ENCODE peak calls at places on chromosome 6, in four cellular contexts. J is A549, H is heart right ventricle, I is lower lobe of right lung. M is an unnamed sample.

GRCh38 chr6:53811082-53811481 is 16.3 kb downstream of the LRRC1 start:
- DNase-seq in J (no peak), I (peak), H (no peak), M (peak)

GRCh38 chr6:118660218-118660569 is 8.8 kb upstream of the CEP85L start:
- DNase-seq in J (no peak), H (no peak), I (no peak), M (peak)

GRCh38 chr6:7589221-7589620 is 777 bp upstream of the SNRNP48 start:
- DNase-seq in J (no peak), I (no peak), H (no peak), M (no peak)

GRCh38 chr6:4093288-4093687 is 14.4 kb upstream of the FAM217A start:
- DNase-seq in I (no peak), H (no peak), J (no peak), M (no peak)

GRCh38 chr6:52731719-52732118 is 31.6 kb downstream of the GSTA2 start:
- DNase-seq in I (no peak), H (no peak), J (no peak), M (no peak)

GRCh38 chr6:19866900-19867627 is 29.9 kb downstream of the ID4 start:
- DNase-seq in J (no peak), I (no peak), H (no peak), M (peak)

GRCh38 chr6:14380421-14380820 is 262.8 kb downstream of the CD83 start:
- DNase-seq in I (no peak), J (no peak), H (no peak), M (no peak)

GRCh38 chr6:143536866-143537691 is 25.6 kb upstream of the FUCA2 start:
- DNase-seq in I (peak), J (peak), H (peak), M (peak)

GRCh38 chr6:34894693-34895092 is 5.6 kb downstream of the ANKS1A start:
- DNase-seq in J (no peak), H (no peak), I (no peak), M (no peak)

GRCh38 chr6:84026721-84027164 is 6.8 kb upstream of the MRAP2 start:
- DNase-seq in H (no peak), I (no peak), J (peak), M (no peak)

GRCh38 chr6:26017567-26017966 is 55.0 kb downstream of the TRIM38 start:
- DNase-seq in I (peak), H (peak), J (no peak), M (peak)

GRCh38 chr6:636488-636887 is 20.4 kb downstream of the HUS1B start:
- DNase-seq in J (no peak), I (no peak), H (no peak), M (no peak)

GRCh38 chr6:161257778-161258457 is 15.9 kb downstream of the AGPAT4 start:
- DNase-seq in J (peak), I (no peak), H (no peak), M (no peak)

GRCh38 chr6:107786709-107787588 is 37.2 kb downstream of the SCML4 start:
- DNase-seq in H (no peak), J (no peak), I (no peak), M (no peak)

GRCh38 chr6:99789767-99790166 is 183.1 kb downstream of the PRDM13 start:
- DNase-seq in J (no peak), I (no peak), H (no peak), M (no peak)

GRCh38 chr6:169022079-169022478 is 231.6 kb downstream of the THBS2 start:
- DNase-seq in I (no peak), H (no peak), J (no peak), M (no peak)

DNA sequence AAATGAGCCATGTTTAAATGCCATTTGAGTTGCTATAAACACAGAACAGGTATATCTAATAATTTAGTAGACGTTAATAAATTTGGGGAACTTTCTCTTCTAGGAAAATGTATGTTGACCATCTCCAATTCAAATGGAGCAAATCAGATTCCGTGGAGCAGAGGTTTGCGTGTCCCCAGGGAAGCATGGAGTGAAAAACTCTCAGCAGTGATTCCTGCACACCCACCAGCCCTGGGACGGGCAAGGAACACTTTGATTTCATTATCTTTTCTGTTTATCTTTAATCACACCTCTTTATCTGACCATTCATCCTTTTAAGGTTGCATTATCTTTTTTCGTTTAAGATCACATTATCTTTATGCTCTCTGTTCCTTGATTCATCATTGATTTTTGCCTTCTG is 95.0 kb downstream of the RNASET2 start:
- DNase-seq in H (no peak), I (no peak), J (no peak), M (no peak)
- H3K4me3 ChIP-seq in H (no peak), I (no peak), J (no peak), M (no peak)

DNA sequence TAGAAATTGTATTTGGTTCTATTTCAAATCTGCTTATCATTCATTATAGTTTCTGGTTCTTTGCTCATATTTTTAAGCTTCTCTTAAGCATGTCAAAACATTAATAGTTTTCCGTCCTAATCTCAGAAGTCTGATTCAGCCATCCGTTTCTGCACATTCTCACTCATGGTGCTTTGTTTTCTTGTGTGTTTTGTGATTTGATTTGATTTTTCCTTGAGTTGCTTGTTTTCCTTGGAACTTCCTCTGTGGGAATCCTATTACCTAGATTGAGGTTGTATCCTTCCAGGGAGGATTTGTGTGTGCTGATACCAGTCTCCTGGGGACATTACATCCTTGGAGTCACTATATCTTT is 7.9 kb downstream of the SNX9 start:
- DNase-seq in J (no peak), H (no peak), I (no peak), M (no peak)
- H3K27ac ChIP-seq in J (no peak), H (no peak), I (no peak), M (no peak)

GRCh38 chr6:43147289-43147688 is 23.8 kb upstream of the SRF start:
- DNase-seq in J (no peak), I (no peak), H (no peak), M (no peak)
- H3K4me3 ChIP-seq in J (no peak), I (no peak), H (no peak), M (no peak)

GRCh38 chr6:33698494-33698893 is 13.0 kb downstream of the UQCC2 start:
- DNase-seq in H (no peak), I (peak), J (no peak), M (no peak)
- H3K27ac ChIP-seq in H (no peak), I (no peak), J (no peak), M (peak)

GRCh38 chr6:33578588-33579011 is 1.5 kb downstream of the BAK1 start:
- DNase-seq in I (no peak), J (no peak), H (no peak), M (no peak)

GRCh38 chr6:33577718-33578117 is 2.4 kb downstream of the BAK1 start:
- DNase-seq in I (no peak), J (no peak), H (no peak), M (no peak)

GRCh38 chr6:33577106-33577535 is 3.0 kb downstream of the BAK1 start:
- DNase-seq in J (peak), H (peak), I (peak), M (no peak)

GRCh38 chr6:33576668-33577067 is 3.4 kb downstream of the BAK1 start:
- DNase-seq in J (no peak), I (no peak), H (no peak), M (no peak)

DNA sequence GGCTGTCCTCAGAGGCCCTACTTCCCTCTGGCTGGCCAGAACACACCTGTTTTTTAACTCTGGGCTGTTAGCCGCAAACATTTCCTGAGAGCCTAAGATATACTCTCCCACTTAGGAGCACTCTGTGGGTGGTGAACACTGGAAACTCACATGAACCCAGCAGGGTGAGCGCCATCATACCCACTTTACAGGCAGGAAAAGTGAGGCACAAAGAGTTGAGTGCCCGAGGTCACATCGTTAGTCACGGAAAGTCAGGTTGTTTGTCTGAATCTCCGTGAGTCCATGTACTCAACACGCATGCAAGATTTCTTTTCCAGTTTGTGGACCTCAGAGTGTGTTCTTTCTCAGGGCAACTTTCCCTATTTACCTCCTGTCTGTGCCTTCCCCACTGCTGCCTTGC is 1.9 kb downstream of the BAK1 start:
- DNase-seq in J (no peak), I (no peak), H (no peak), M (no peak)
- H3K4me3 ChIP-seq in J (no peak), I (peak), H (peak), M (no peak)

GRCh38 chr6:109096198-109096597 is 891 bp downstream of the CEP57L1 start:
- DNase-seq in J (no peak), I (no peak), H (no peak), M (no peak)
- H3K27ac ChIP-seq in J (peak), I (peak), H (peak), M (no peak)

DNA sequence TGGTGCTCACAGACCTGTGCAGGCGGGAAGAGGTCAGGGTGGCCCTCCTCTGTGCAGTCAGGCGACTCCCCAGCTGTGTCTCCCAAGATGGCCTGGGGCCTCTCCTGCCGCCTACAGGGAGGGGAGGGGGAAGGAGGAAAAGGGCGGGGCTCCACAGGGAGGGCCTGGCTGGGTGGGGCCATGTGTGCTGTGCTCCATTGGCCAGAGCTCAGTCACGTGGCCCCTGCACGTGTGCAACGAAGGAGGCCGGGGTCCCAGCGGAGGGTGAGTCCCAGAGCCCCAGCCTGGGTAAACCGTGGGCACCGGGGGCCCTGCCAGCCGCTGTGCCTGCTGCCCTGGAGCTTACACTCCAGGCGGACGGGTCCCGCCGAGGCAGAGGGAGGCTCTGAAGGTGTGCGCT is 211.6 kb downstream of the ZDHHC14 start:
- DNase-seq in J (no peak), I (no peak), H (no peak), M (no peak)
- H3K4me3 ChIP-seq in J (no peak), I (no peak), H (no peak), M (no peak)

DNA sequence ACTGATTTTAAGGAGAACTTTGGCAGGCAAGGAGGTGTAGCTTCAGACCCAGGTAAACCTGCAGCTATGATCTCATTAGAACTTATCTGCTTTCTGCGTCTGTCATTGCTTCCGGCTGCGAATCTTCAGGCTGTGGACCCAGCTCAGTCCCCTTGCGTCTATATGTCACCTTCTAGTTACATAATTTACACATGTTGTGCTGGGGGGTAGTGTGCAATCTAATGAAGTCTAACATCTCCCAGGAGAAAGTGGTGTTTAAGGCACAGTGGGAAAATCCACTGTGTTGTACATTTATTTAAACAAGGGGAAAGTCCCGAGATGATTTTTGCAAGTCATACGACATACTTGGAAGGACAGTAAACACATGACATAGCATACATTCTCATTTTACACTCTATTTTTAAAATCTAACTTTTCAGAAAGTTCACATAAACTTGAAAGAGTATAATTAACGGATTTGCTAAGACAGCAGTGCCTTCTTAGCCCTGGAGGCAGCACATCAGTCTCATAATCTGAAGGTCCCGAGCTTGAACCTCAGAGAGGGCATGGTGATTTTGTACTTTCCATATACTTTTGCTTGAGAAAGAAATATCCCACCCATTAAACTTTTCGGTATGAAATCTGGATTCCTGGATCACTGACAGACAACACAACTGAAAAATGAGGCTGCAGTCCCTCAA is 35.2 kb downstream of the GPX6 start:
- DNase-seq in J (no peak), H (no peak), I (no peak), M (no peak)
- H3K27ac ChIP-seq in J (no peak), H (no peak), I (no peak), M (no peak)

DNA sequence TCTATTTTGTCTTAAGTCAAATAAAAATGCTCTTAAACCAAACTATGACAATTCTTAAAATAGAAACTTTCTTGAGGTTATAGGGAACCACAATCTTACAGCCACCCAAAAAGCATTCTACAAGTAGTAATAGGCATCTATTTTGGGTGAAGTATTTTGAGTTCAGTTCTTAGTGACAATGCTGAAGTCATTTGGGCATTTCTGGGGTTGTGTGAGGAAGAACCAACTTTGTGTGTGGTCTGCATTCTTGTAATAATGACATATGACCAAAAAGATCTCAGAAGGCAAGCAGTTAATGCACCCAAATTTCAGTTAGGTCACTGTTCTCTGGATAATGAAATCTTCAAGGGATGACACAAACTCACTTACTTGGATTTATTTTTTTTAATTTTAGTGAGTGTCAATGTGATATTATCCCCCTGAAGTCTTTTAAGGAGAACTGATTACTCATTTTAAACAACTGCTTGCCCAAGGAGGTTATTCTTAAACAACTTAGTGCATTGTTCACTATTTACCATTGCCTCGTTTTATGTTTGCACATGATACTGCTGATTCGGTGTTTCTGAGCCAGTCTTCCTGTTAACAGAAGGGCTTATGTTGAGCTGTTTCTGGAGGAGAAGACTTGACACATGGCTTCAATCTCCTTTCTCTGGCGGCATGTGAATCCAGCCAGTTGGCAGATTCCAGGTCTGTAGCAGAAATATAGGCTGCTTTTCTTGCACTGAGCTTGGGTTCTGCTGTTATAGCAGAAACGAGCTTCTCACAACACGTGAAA is 618.9 kb downstream of the BCKDHB start:
- DNase-seq in J (no peak), H (no peak), I (no peak), M (no peak)
- H3K4me3 ChIP-seq in J (no peak), H (no peak), I (no peak), M (no peak)

M was measured in prostate gland.